ENCODE peak calls at places on chromosomes 2 and 18, in five cellular contexts. B is ovary; V is IMR-90; O is CD8-positive, alpha-beta T cell; X is right lobe of liver. I is an unnamed sample.

GRCh38 chr2:182615036-182615435 is 101.0 kb upstream of the DNAJC10 start:
- DNase-seq in V (no peak), O (no peak), B (no peak), X (no peak), I (no peak)

GRCh38 chr2:113080134-113080533 is 12.4 kb downstream of the IL1F10 start:
- DNase-seq in O (peak; percentile 9), B (no peak), V (no peak), X (peak; percentile 55), I (no peak)

GRCh38 chr2:173568054-173568453 is 213.4 kb downstream of the CDCA7 start:
- DNase-seq in X (no peak), O (no peak), B (no peak), V (no peak), I (no peak)

GRCh38 chr2:96265349-96265839 is 403 bp downstream of the TMEM127 start:
- DNase-seq in V (no peak), O (no peak), B (no peak), X (peak; percentile 70), I (peak; percentile 56)

GRCh38 chr2:39648574-39648973 is 17.1 kb upstream of the TMEM178A start:
- DNase-seq in B (no peak), V (no peak), O (no peak), X (no peak), I (no peak)

GRCh38 chr2:240392084-240392947 is 43.1 kb upstream of the GPC1 start:
- DNase-seq in O (no peak), B (peak; percentile 13), X (peak; percentile 33), V (no peak), I (no peak)

GRCh38 chr2:66574701-66575624 is 140.0 kb downstream of the MEIS1 start:
- DNase-seq in X (peak; percentile 65), O (no peak), V (peak; percentile 91), B (peak; percentile 85), I (peak; percentile 67)

GRCh38 chr2:232773815-232774214 is 2.5 kb downstream of the KCNJ13 start:
- DNase-seq in B (no peak), O (no peak), V (no peak), X (no peak), I (no peak)

GRCh38 chr2:128536925-128537620 is 218.4 kb upstream of the HS6ST1 start:
- DNase-seq in V (peak; percentile 99), O (no peak), X (no peak), B (no peak), I (no peak)

GRCh38 chr18:24831871-24832665 is 371.6 kb downstream of the HRH4 start:
- DNase-seq in V (no peak), O (no peak), X (no peak), B (no peak), I (no peak)

GRCh38 chr18:13112982-13113381 is 105.6 kb upstream of the LDLRAD4 start:
- DNase-seq in X (peak; percentile 73), B (peak; percentile 39), V (peak; percentile 51), O (no peak), I (no peak)

GRCh38 chr2:169005080-169005598 is 26.0 kb downstream of the ABCB11 start:
- DNase-seq in O (no peak), X (no peak), V (no peak), B (no peak), I (no peak)

GRCh38 chr18:79275461-79275860 is 120.3 kb upstream of the NFATC1 start:
- DNase-seq in X (no peak), V (no peak), B (no peak), O (no peak), I (no peak)

GRCh38 chr2:98293931-98294687 is 52.1 kb upstream of the CNGA3 start:
- DNase-seq in V (no peak), B (no peak), O (no peak), X (peak; percentile 68), I (no peak)

GRCh38 chr2:227406177-227407031 is 18.7 kb upstream of the SCYGR1 start:
- DNase-seq in V (peak; percentile 99), O (no peak), B (peak; percentile 73), X (peak; percentile 77), I (peak; percentile 68)

GRCh38 chr2:113075030-113075429 is 7.3 kb downstream of the IL1F10 start:
- DNase-seq in V (no peak), X (no peak), O (no peak), B (no peak), I (no peak)

GRCh38 chr18:46069524-46069923 is 2.5 kb downstream of the PSTPIP2 start:
- DNase-seq in B (no peak), O (no peak), X (no peak), V (peak; percentile 33), I (no peak)

GRCh38 chr2:237298323-237299118 is 115.4 kb downstream of the COL6A3 start:
- DNase-seq in V (peak; percentile 58), O (no peak), X (no peak), B (no peak), I (no peak)

GRCh38 chr2:51103205-51103604 is 71.3 kb upstream of the NRXN1 start:
- DNase-seq in V (peak; percentile 86), B (no peak), O (no peak), X (no peak), I (no peak)

GRCh38 chr2:43129676-43130547 is 96.5 kb downstream of the ZFP36L2 start:
- DNase-seq in O (no peak), X (no peak), V (peak; percentile 43), B (no peak), I (no peak)

GRCh38 chr2:187266147-187266546 is 181.9 kb downstream of the CALCRL start:
- DNase-seq in X (no peak), O (no peak), B (no peak), V (no peak), I (no peak)

GRCh38 chr2:40120957-40121356 is 330.9 kb downstream of the SLC8A1 start:
- DNase-seq in V (no peak), X (no peak), B (no peak), O (no peak), I (no peak)

GRCh38 chr2:176911-177310 is 86.9 kb downstream of the SH3YL1 start:
- DNase-seq in O (no peak), V (no peak), X (no peak), B (no peak), I (no peak)

DNA sequence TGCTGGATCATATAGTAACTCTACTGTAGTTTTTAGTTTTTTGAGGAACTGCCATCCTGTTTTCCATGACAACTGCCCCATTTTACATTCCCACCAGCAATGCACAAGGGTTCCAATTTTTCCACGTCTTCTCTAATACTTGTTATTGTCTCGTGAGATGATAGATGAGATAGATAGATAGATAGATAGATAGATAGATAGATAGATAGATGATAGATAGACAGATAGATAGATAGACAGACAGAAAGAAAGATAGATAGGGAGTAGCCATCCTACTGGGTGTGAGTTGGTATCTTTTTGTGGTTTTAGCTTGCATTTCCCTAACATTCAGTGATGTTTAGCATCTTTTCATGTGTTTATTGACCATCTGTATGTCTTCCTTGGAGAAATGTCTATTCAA is 98.7 kb downstream of the BIN1 start:
- DNase-seq in V (no peak), B (no peak), X (no peak), O (no peak), I (no peak)
- H3K27ac ChIP-seq in V (no peak overlapping the region), B (no peak overlapping the region), X (no peak overlapping the region), O (no peak overlapping the region), I (no peak overlapping the region)

GRCh38 chr2:59746291-59746690 is 807.2 kb downstream of the BCL11A start:
- DNase-seq in V (no peak), B (no peak), O (no peak), X (no peak), I (no peak)
- H3K4me3 ChIP-seq in V (no peak overlapping the region), B (no peak overlapping the region), O (no peak overlapping the region), X (no peak overlapping the region), I (no peak overlapping the region)

DNA sequence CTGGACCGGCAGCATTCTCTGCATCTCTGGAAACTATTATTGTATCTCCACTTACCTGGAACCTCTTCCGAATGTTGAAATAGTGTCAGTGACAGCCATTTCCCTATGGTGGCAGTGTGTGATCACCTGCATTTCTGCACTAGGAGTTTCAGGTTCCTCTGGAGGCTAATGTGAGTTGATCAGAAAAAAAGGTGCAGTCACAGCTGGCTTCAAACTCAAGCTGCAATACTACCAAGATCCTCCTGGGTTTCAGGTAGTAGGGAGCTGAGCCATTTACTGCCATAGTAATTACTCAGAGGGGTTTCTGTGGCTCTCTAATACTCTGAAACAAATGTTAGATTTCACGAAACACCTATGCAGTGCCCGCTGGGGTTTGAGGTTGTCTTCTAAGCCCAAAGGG is 183.5 kb upstream of the OSR1 start:
- DNase-seq in O (no peak), B (no peak), V (no peak), X (no peak), I (no peak)
- H3K27ac ChIP-seq in O (no peak overlapping the region), B (no peak overlapping the region), V (no peak overlapping the region), X (no peak overlapping the region), I (no peak overlapping the region)

DNA sequence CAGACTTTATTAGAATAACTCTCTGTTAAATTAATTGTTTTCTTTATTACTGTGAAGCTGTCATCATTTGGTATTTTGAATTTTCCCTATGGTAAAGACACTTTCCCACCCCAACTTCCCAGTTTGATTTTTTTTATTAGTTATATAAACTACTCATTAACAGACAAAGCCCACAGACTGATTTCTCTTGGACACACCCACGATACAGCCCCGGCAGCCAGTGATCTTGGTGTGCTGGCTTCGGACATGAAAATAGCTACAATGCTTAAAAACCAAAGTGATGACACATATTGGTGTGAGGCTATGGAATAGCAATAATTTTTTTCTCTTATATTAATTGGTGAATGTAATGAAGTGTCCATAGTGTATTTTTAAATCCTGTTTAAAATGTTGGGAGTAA is 225.4 kb upstream of the SIX3 start:
- DNase-seq in O (no peak), X (no peak), B (no peak), V (no peak), I (no peak)
- H3K4me3 ChIP-seq in O (no peak overlapping the region), X (no peak overlapping the region), B (no peak overlapping the region), V (no peak overlapping the region), I (no peak overlapping the region)

GRCh38 chr2:136205615-136206014 is 87.7 kb upstream of the CXCR4 start:
- DNase-seq in O (no peak), V (no peak), X (no peak), B (no peak), I (no peak)
- H3K27ac ChIP-seq in O (no peak overlapping the region), V (no peak overlapping the region), X (no peak overlapping the region), B (no peak overlapping the region), I (no peak overlapping the region)

GRCh38 chr2:216109962-216110614 is 940 bp downstream of the XRCC5 start:
- DNase-seq in O (no peak), B (no peak), V (peak; percentile 75), X (no peak), I (no peak)
- H3K4me3 ChIP-seq in O (peak overlapping the region; percentile 96), B (peak overlapping the region; percentile 76), V (peak overlapping the region; percentile 71), X (peak overlapping the region; percentile 91), I (peak overlapping the region; percentile 88)

GRCh38 chr2:83063933-83064332 is 1395.1 kb downstream of the SUCLG1 start:
- DNase-seq in X (no peak), V (no peak), B (no peak), O (no peak), I (no peak)
- H3K27ac ChIP-seq in X (no peak overlapping the region), V (no peak overlapping the region), B (no peak overlapping the region), O (no peak overlapping the region), I (no peak overlapping the region)